ENCODE peak calls at places on chromosome 1, in seven cellular contexts. One of them, this sample, is unnamed.

GRCh38 chr1:246534114-246534513 is 27.0 kb upstream of the SMYD3 start:
- DNase-seq in spleen: no peak
- DNase-seq in tibial artery: no peak
- DNase-seq in lung: no peak
- DNase-seq in lower lobe of right lung: no peak
- DNase-seq in RWPE1: no peak
- DNase-seq in heart right ventricle: no peak
- DNase-seq in this sample: no peak

GRCh38 chr1:51878616-51879336 is at the start of gene NRDC:
- DNase-seq in spleen: peak; percentile 99
- DNase-seq in tibial artery: peak; percentile 100
- DNase-seq in lung: peak; percentile 100
- DNase-seq in lower lobe of right lung: peak; percentile 100
- DNase-seq in RWPE1: peak; percentile 99
- DNase-seq in heart right ventricle: peak; percentile 100
- DNase-seq in this sample: peak; percentile 99

GRCh38 chr1:93593868-93594602 is 87.6 kb downstream of the BCAR3 start:
- DNase-seq in spleen: peak; percentile 46
- DNase-seq in tibial artery: no peak
- DNase-seq in lung: no peak
- DNase-seq in lower lobe of right lung: no peak
- DNase-seq in RWPE1: no peak
- DNase-seq in heart right ventricle: no peak
- DNase-seq in this sample: no peak

GRCh38 chr1:31366796-31367195 is 6.1 kb downstream of the FABP3 start:
- DNase-seq in spleen: no peak
- DNase-seq in tibial artery: no peak
- DNase-seq in lung: no peak
- DNase-seq in lower lobe of right lung: no peak
- DNase-seq in RWPE1: no peak
- DNase-seq in heart right ventricle: no peak
- DNase-seq in this sample: no peak

GRCh38 chr1:207084701-207085180 is 3.9 kb upstream of the C4BPB start:
- DNase-seq in spleen: no peak
- DNase-seq in tibial artery: no peak
- DNase-seq in lung: peak; percentile 71
- DNase-seq in lower lobe of right lung: no peak
- DNase-seq in RWPE1: peak; percentile 75
- DNase-seq in heart right ventricle: peak; percentile 53
- DNase-seq in this sample: no peak

GRCh38 chr1:171219751-171220385 is 28.4 kb upstream of the FMO1 start:
- DNase-seq in spleen: no peak
- DNase-seq in tibial artery: no peak
- DNase-seq in lung: no peak
- DNase-seq in lower lobe of right lung: no peak
- DNase-seq in RWPE1: no peak
- DNase-seq in heart right ventricle: no peak
- DNase-seq in this sample: no peak

GRCh38 chr1:221093903-221094865 is 214.9 kb downstream of the HLX start:
- DNase-seq in spleen: no peak
- DNase-seq in tibial artery: no peak
- DNase-seq in lung: no peak
- DNase-seq in lower lobe of right lung: no peak
- DNase-seq in RWPE1: no peak
- DNase-seq in heart right ventricle: no peak
- DNase-seq in this sample: no peak

GRCh38 chr1:234558186-234558836 is 51.7 kb downstream of the IRF2BP2 start:
- DNase-seq in spleen: no peak
- DNase-seq in tibial artery: no peak
- DNase-seq in lung: no peak
- DNase-seq in lower lobe of right lung: no peak
- DNase-seq in RWPE1: no peak
- DNase-seq in heart right ventricle: no peak
- DNase-seq in this sample: no peak

GRCh38 chr1:76939107-76939816 is 72.0 kb downstream of the ST6GALNAC5 start:
- DNase-seq in spleen: no peak
- DNase-seq in tibial artery: no peak
- DNase-seq in lung: no peak
- DNase-seq in lower lobe of right lung: no peak
- DNase-seq in RWPE1: no peak
- DNase-seq in heart right ventricle: no peak
- DNase-seq in this sample: no peak

GRCh38 chr1:91684599-91685196 is 184.0 kb downstream of the CDC7 start:
- DNase-seq in spleen: no peak
- DNase-seq in tibial artery: no peak
- DNase-seq in lung: no peak
- DNase-seq in lower lobe of right lung: no peak
- DNase-seq in RWPE1: no peak
- DNase-seq in heart right ventricle: peak; percentile 19
- DNase-seq in this sample: no peak

GRCh38 chr1:183911285-183911684 is 106.4 kb downstream of the RGL1 start:
- DNase-seq in spleen: no peak
- DNase-seq in tibial artery: no peak
- DNase-seq in lung: no peak
- DNase-seq in lower lobe of right lung: no peak
- DNase-seq in RWPE1: no peak
- DNase-seq in heart right ventricle: no peak
- DNase-seq in this sample: no peak

GRCh38 chr1:57094749-57095148 is 128.9 kb upstream of the C8B start:
- DNase-seq in spleen: no peak
- DNase-seq in tibial artery: no peak
- DNase-seq in lung: no peak
- DNase-seq in lower lobe of right lung: no peak
- DNase-seq in RWPE1: no peak
- DNase-seq in heart right ventricle: no peak
- DNase-seq in this sample: no peak

GRCh38 chr1:14718476-14718875 is 120.0 kb downstream of the KAZN start:
- DNase-seq in spleen: no peak
- DNase-seq in tibial artery: no peak
- DNase-seq in lung: no peak
- DNase-seq in lower lobe of right lung: no peak
- DNase-seq in RWPE1: no peak
- DNase-seq in heart right ventricle: no peak
- DNase-seq in this sample: no peak

GRCh38 chr1:14715771-14716170 is 117.3 kb downstream of the KAZN start:
- DNase-seq in spleen: no peak
- DNase-seq in tibial artery: no peak
- DNase-seq in lung: no peak
- DNase-seq in lower lobe of right lung: no peak
- DNase-seq in RWPE1: no peak
- DNase-seq in heart right ventricle: no peak
- DNase-seq in this sample: no peak

GRCh38 chr1:14715266-14715665 is 116.8 kb downstream of the KAZN start:
- DNase-seq in spleen: no peak
- DNase-seq in tibial artery: no peak
- DNase-seq in lung: no peak
- DNase-seq in lower lobe of right lung: no peak
- DNase-seq in RWPE1: no peak
- DNase-seq in heart right ventricle: no peak
- DNase-seq in this sample: no peak

GRCh38 chr1:14713077-14713476 is 114.6 kb downstream of the KAZN start:
- DNase-seq in spleen: no peak
- DNase-seq in tibial artery: no peak
- DNase-seq in lung: no peak
- DNase-seq in lower lobe of right lung: no peak
- DNase-seq in RWPE1: peak; percentile 49
- DNase-seq in heart right ventricle: no peak
- DNase-seq in this sample: no peak

DNA sequence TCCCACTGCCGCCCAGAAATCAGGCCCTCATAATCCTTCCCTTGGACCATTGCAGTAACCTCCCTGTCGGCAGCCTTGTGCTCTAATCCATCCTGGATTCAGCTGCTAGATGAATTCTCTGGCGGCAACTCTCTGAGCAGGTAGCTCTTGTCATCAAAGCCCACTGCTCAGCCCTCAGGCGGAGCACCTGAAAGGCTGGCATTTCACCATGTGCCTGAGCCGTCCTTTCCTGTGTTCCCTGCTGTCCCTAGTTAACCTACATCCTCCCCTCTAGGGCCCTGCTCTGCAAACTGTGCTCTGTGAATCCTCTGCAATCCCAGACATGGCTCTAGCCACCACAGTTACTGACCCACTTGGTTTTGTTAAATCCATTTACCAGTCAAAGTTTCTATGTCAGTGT is 118.0 kb downstream of the KAZN start:
- DNase-seq in spleen: no peak
- DNase-seq in tibial artery: no peak
- DNase-seq in lung: no peak
- DNase-seq in lower lobe of right lung: no peak
- DNase-seq in RWPE1: no peak
- DNase-seq in heart right ventricle: no peak
- DNase-seq in this sample: no peak
- TF ChIP-seq CTCF in spleen: no peak
- TF ChIP-seq CTCF in tibial artery: no peak
- TF ChIP-seq CTCF in lung: no peak
- TF ChIP-seq CTCF in lower lobe of right lung: no peak
- TF ChIP-seq CTCF in RWPE1: no peak
- TF ChIP-seq CTCF in heart right ventricle: no peak
- TF ChIP-seq CTCF in this sample: no peak

GRCh38 chr1:98557808-98558390 is 103.6 kb upstream of the SNX7 start:
- DNase-seq in spleen: no peak
- DNase-seq in tibial artery: no peak
- DNase-seq in lung: no peak
- DNase-seq in lower lobe of right lung: no peak
- DNase-seq in RWPE1: no peak
- DNase-seq in heart right ventricle: no peak
- DNase-seq in this sample: no peak

GRCh38 chr1:98555814-98556213 is 105.7 kb upstream of the SNX7 start:
- DNase-seq in spleen: no peak
- DNase-seq in tibial artery: no peak
- DNase-seq in lung: no peak
- DNase-seq in lower lobe of right lung: no peak
- DNase-seq in RWPE1: no peak
- DNase-seq in heart right ventricle: no peak
- DNase-seq in this sample: no peak

GRCh38 chr1:98556521-98557158 is 104.9 kb upstream of the SNX7 start:
- DNase-seq in spleen: no peak
- DNase-seq in tibial artery: no peak
- DNase-seq in lung: no peak
- DNase-seq in lower lobe of right lung: no peak
- DNase-seq in RWPE1: peak; percentile 26
- DNase-seq in heart right ventricle: no peak
- DNase-seq in this sample: no peak
- TF ChIP-seq CTCF in spleen: no peak
- TF ChIP-seq CTCF in tibial artery: no peak
- TF ChIP-seq CTCF in lung: no peak
- TF ChIP-seq CTCF in lower lobe of right lung: peak; percentile 26
- TF ChIP-seq CTCF in RWPE1: peak; percentile 36
- TF ChIP-seq CTCF in heart right ventricle: peak; percentile 42
- TF ChIP-seq CTCF in this sample: peak; percentile 70

DNA sequence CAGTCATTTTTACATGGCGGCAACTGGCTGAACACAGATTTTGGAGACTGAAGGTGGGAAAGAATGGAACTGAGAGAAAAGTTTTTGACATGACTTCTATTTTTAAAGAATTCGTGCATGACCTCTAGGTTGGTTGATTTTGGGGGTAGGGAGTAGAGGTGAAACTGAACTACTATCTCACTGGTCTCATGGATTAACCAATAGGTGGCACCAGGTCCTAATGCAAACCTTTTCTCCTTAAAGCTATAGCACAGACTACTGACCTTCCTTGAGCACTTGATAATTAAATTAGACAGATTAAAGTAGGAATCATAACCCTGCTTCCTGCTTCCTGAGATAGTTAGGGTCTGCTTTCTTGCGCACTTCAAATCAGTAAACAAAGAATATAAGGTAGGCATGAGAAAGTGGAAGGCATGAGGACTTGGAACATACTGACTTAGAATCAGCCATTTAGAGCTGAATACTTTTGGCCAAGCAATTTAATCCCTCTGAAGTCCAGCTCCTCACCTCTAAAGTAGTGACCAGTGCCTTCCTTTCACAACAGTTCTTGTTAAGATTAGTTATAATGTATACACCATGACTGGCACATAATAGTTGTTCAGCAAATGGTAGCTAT is 206.0 kb downstream of the CENPF start:
- DNase-seq in spleen: no peak
- DNase-seq in tibial artery: no peak
- DNase-seq in lung: no peak
- DNase-seq in lower lobe of right lung: no peak
- DNase-seq in RWPE1: peak; percentile 42
- DNase-seq in heart right ventricle: no peak
- DNase-seq in this sample: no peak
- TF ChIP-seq CTCF in spleen: no peak
- TF ChIP-seq CTCF in tibial artery: no peak
- TF ChIP-seq CTCF in lung: no peak
- TF ChIP-seq CTCF in lower lobe of right lung: no peak
- TF ChIP-seq CTCF in RWPE1: peak; percentile 26
- TF ChIP-seq CTCF in heart right ventricle: peak; percentile 22
- TF ChIP-seq CTCF in this sample: peak; percentile 35

GRCh38 chr1:202127836-202128622 is 5.3 kb downstream of the GPR37L1 start:
- DNase-seq in spleen: no peak
- DNase-seq in tibial artery: no peak
- DNase-seq in lung: no peak
- DNase-seq in lower lobe of right lung: no peak
- DNase-seq in RWPE1: no peak
- DNase-seq in heart right ventricle: no peak
- DNase-seq in this sample: no peak

GRCh38 chr1:202130275-202130646 is 7.5 kb downstream of the GPR37L1 start:
- DNase-seq in spleen: no peak
- DNase-seq in tibial artery: no peak
- DNase-seq in lung: no peak
- DNase-seq in lower lobe of right lung: no peak
- DNase-seq in RWPE1: no peak
- DNase-seq in heart right ventricle: no peak
- DNase-seq in this sample: no peak

GRCh38 chr1:202131956-202132821 is 9.5 kb downstream of the GPR37L1 start:
- DNase-seq in spleen: no peak
- DNase-seq in tibial artery: peak; percentile 83
- DNase-seq in lung: peak; percentile 74
- DNase-seq in lower lobe of right lung: peak; percentile 76
- DNase-seq in RWPE1: no peak
- DNase-seq in heart right ventricle: peak; percentile 64
- DNase-seq in this sample: no peak

GRCh38 chr1:202130816-202131522 is 8.3 kb downstream of the GPR37L1 start:
- DNase-seq in spleen: no peak
- DNase-seq in tibial artery: no peak
- DNase-seq in lung: no peak
- DNase-seq in lower lobe of right lung: no peak
- DNase-seq in RWPE1: no peak
- DNase-seq in heart right ventricle: no peak
- DNase-seq in this sample: no peak

DNA sequence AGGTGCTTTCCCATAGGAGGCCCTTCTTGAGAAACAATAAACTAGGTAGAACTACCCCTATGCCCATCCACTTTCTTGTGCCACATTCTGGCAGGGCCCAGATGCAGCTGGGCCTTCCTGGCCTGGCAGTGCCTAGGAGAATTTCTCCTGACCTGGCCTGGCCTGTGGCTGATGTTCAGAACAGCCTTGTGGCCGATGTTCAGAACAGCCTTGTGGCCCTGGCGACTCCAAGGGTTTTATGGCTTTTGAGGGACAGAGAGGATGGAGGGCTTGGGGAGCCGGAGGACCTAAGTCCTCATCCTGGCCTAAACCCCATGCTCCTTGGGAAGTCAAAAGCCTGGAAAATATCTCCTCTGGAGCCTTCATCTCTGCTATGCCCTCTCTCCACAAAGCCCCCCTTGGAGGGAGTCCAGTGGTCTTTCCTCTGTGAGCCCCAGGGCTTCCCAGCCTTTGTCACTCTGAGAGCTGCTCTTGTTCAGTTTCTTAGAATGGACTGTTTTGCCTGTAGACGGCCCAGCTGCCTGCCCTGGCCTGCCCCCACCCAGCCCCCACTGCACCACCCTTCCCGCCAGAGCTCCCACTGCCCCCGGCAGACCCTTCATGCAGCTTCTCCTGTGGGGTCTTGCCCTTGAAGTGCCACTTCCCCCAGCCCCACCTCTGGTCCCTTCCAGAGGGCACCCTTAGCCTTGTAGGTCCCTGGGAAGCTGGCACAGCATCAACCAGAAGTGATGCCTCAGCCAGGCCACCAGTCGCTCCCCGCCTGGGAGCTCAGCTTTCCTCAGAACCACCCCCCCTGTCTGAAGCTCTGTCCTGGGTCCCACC is 6.9 kb downstream of the GPR37L1 start:
- DNase-seq in spleen: no peak
- DNase-seq in tibial artery: no peak
- DNase-seq in lung: no peak
- DNase-seq in lower lobe of right lung: no peak
- DNase-seq in RWPE1: no peak
- DNase-seq in heart right ventricle: no peak
- DNase-seq in this sample: no peak
- TF ChIP-seq CTCF in spleen: no peak
- TF ChIP-seq CTCF in tibial artery: no peak
- TF ChIP-seq CTCF in lung: no peak
- TF ChIP-seq CTCF in lower lobe of right lung: no peak
- TF ChIP-seq CTCF in RWPE1: no peak
- TF ChIP-seq CTCF in heart right ventricle: no peak
- TF ChIP-seq CTCF in this sample: no peak

This sample was measured in type B pancreatic cell.